ENCODE peak calls at places on chromosomes 3 and 15, in eight cellular contexts. I is SHP77; E is activated effector memory CD4-positive, alpha-beta T cell treated with anti-CD3 and anti-CD28 coated beads, Interleukin-2, amount 50 U/mL, for 16 hours; F is ovary; K is uterus; W is activated gamma-delta T cell treated with anti-CD3 and anti-CD28 coated beads, Interleukin-2, amount 50 U/mL, for 16 hours; H is PC-3; A is RWPE1. D is an unnamed sample.

GRCh38 chr3:66475386-66476020 is 25.3 kb downstream of the LRIG1 start:
- DNase-seq in I (peak; percentile 84), E (no peak), F (no peak), K (no peak), W (no peak), H (no peak), A (no peak), D (no peak)

GRCh38 chr3:58666683-58667082 is at the start of gene FAM3D:
- DNase-seq in I (no peak), E (no peak), F (no peak), K (no peak), W (no peak), H (peak; percentile 21), A (no peak), D (peak; percentile 8)

GRCh38 chr3:112128843-112129727 is 4.0 kb downstream of the GCSAM start:
- DNase-seq in I (no peak), E (peak; percentile 79), F (no peak), K (no peak), W (peak; percentile 20), H (peak; percentile 36), A (peak; percentile 47), D (peak; percentile 10)

GRCh38 chr3:109339186-109339585 is 1.8 kb upstream of the DPPA4 start:
- DNase-seq in I (no peak), E (no peak), F (no peak), K (no peak), W (no peak), H (no peak), A (no peak), D (no peak)

GRCh38 chr15:67859331-67859946 is 19.6 kb upstream of the RNU6-1 start:
- DNase-seq in I (no peak), E (no peak), F (no peak), K (no peak), W (no peak), H (peak; percentile 20), A (no peak), D (no peak)

GRCh38 chr15:45091161-45091560 is 22.8 kb downstream of the DUOX2 start:
- DNase-seq in I (no peak), E (no peak), F (no peak), K (no peak), W (no peak), H (no peak), A (no peak), D (peak; percentile 63)

GRCh38 chr15:70713547-70714414 is 49.6 kb downstream of the UACA start:
- DNase-seq in I (no peak), E (no peak), F (no peak), K (no peak), W (no peak), H (no peak), A (no peak), D (peak; percentile 53)

GRCh38 chr3:110741891-110742290 is 329.7 kb upstream of the NECTIN3 start:
- DNase-seq in I (no peak), E (no peak), F (no peak), K (no peak), W (no peak), H (no peak), A (no peak), D (no peak)

GRCh38 chr15:27328616-27329015 is 357.6 kb downstream of the GABRG3 start:
- DNase-seq in I (peak; percentile 5), E (no peak), F (no peak), K (no peak), W (no peak), H (no peak), A (no peak), D (no peak)

GRCh38 chr15:60044636-60045273 is 40.6 kb downstream of the FOXB1 start:
- DNase-seq in I (no peak), E (no peak), F (no peak), K (no peak), W (no peak), H (no peak), A (no peak), D (no peak)

GRCh38 chr15:57537072-57537471 is 54.6 kb upstream of the MYZAP start:
- DNase-seq in I (peak; percentile 93), E (no peak), F (no peak), K (peak; percentile 53), W (no peak), H (peak; percentile 32), A (no peak), D (peak; percentile 69)

GRCh38 chr3:38141952-38142273 is 3.5 kb downstream of the MYD88 start:
- DNase-seq in I (no peak), E (no peak), F (no peak), K (no peak), W (no peak), H (peak; percentile 95), A (no peak), D (no peak)

GRCh38 chr3:172522871-172523818 is at the start of gene TNFSF10:
- DNase-seq in I (no peak), E (peak; percentile 85), F (peak; percentile 61), K (peak; percentile 35), W (peak; percentile 37), H (peak; percentile 43), A (peak; percentile 49), D (peak; percentile 28)

GRCh38 chr15:47964229-47964628 is 156.6 kb upstream of the SLC24A5 start:
- DNase-seq in I (no peak), E (no peak), F (no peak), K (no peak), W (no peak), H (no peak), A (no peak), D (no peak)

GRCh38 chr3:128152419-128153155 is 694 bp upstream of the EEFSEC start:
- DNase-seq in I (peak; percentile 57), E (no peak), F (no peak), K (no peak), W (no peak), H (peak; percentile 68), A (no peak), D (peak; percentile 72)

GRCh38 chr3:188321258-188321657 is 167.3 kb downstream of the LPP start:
- DNase-seq in I (no peak), E (no peak), F (no peak), K (no peak), W (no peak), H (no peak), A (no peak), D (no peak)

GRCh38 chr3:149587383-149587782 is 70.4 kb downstream of the WWTR1 start:
- DNase-seq in I (no peak), E (no peak), F (no peak), K (no peak), W (no peak), H (no peak), A (no peak), D (no peak)

GRCh38 chr3:192482391-192482790 is 244.9 kb downstream of the FGF12 start:
- DNase-seq in I (no peak), E (no peak), F (no peak), K (no peak), W (no peak), H (no peak), A (no peak), D (peak; percentile 57)

GRCh38 chr3:126197854-126198584 is 17.6 kb upstream of the ALDH1L1 start:
- DNase-seq in I (peak; percentile 22), E (peak; percentile 74), F (peak; percentile 70), K (peak; percentile 67), W (peak; percentile 12), H (peak; percentile 47), A (peak; percentile 65), D (peak; percentile 75)

GRCh38 chr3:126009181-126009580 is 40.2 kb downstream of the ROPN1B start:
- DNase-seq in I (no peak), E (no peak), F (no peak), K (no peak), W (no peak), H (no peak), A (no peak), D (no peak)

GRCh38 chr15:65054333-65055200 is 9.4 kb downstream of the SLC51B start:
- DNase-seq in I (peak; percentile 67), E (peak; percentile 77), F (peak; percentile 75), K (peak; percentile 81), W (peak; percentile 17), H (peak; percentile 65), A (peak; percentile 75), D (peak; percentile 78)

GRCh38 chr15:87631775-87632174 is 624.8 kb downstream of the NTRK3 start:
- DNase-seq in I (no peak), E (no peak), F (no peak), K (no peak), W (no peak), H (no peak), A (no peak), D (no peak)

GRCh38 chr3:144104679-144105078 is 133.1 kb downstream of the DIPK2A start:
- DNase-seq in I (no peak), E (no peak), F (no peak), K (no peak), W (no peak), H (no peak), A (no peak), D (no peak)

GRCh38 chr15:38528279-38528678 is 36.3 kb downstream of the RASGRP1 start:
- DNase-seq in I (no peak), E (no peak), F (no peak), K (no peak), W (no peak), H (peak; percentile 45), A (no peak), D (peak; percentile 49)

GRCh38 chr15:77482570-77482969 is 61.9 kb downstream of the HMG20A start:
- DNase-seq in I (no peak), E (no peak), F (no peak), K (no peak), W (no peak), H (peak; percentile 63), A (no peak), D (peak; percentile 85)

GRCh38 chr15:40981186-40981585 is 27.9 kb downstream of the CHAC1 start:
- DNase-seq in I (no peak), E (no peak), F (no peak), K (no peak), W (no peak), H (no peak), A (no peak), D (no peak)

GRCh38 chr15:95254263-95254662 is 1022.9 kb downstream of the MCTP2 start:
- DNase-seq in I (no peak), E (no peak), F (no peak), K (no peak), W (no peak), H (no peak), A (no peak), D (peak; percentile 50)

GRCh38 chr15:71278989-71279756 is 163.9 kb downstream of the THSD4 start:
- DNase-seq in I (peak; percentile 71), E (no peak), F (no peak), K (peak; percentile 75), W (no peak), H (peak; percentile 95), A (peak; percentile 84), D (peak; percentile 98)

GRCh38 chr3:189486556-189486955 is 144.6 kb upstream of the TP63 start:
- DNase-seq in I (no peak), E (no peak), F (no peak), K (no peak), W (no peak), H (peak; percentile 36), A (no peak), D (no peak)

GRCh38 chr15:50067254-50067653 is 51.8 kb downstream of the ATP8B4 start:
- DNase-seq in I (no peak), E (no peak), F (no peak), K (no peak), W (no peak), H (no peak), A (no peak), D (no peak)